ENCODE peak calls at places on chromosomes 13 and 19, in five cellular contexts. C is brain microvascular endothelial cell; M is cardiac muscle cell; D is mammary epithelial cell; K is CD8-positive, alpha-beta T cell. B is an unnamed sample.
A peak's percentile ranks its signal among the peaks of the same experiment; 100 is the strongest.

GRCh38 chr19:12868540-12869112 is 12.6 kb downstream of the DNASE2 start:
- DNase-seq in C (no peak), M (no peak), D (no peak), K (no peak), B (peak; percentile 46)

GRCh38 chr19:39303373-39304184 is 7.4 kb downstream of the IFNL1 start:
- DNase-seq in C (no peak), M (no peak), D (no peak), K (no peak), B (peak; percentile 97)

GRCh38 chr13:75326173-75327131 is 155.5 kb downstream of the TBC1D4 start:
- DNase-seq in C (peak; percentile 17), M (peak; percentile 76), D (peak; percentile 47), K (peak; percentile 38), B (no peak)

GRCh38 chr13:78022164-78022877 is 103.7 kb upstream of the EDNRB start:
- DNase-seq in C (peak; percentile 70), M (peak; percentile 70), D (peak; percentile 60), K (peak; percentile 8), B (no peak)

GRCh38 chr13:32284927-32285632 is 30.1 kb downstream of the ZAR1L start:
- DNase-seq in C (peak; percentile 80), M (peak; percentile 89), D (peak; percentile 72), K (no peak), B (no peak)

GRCh38 chr13:44013666-44014291 is 134.1 kb downstream of the LACC1 start:
- DNase-seq in C (peak; percentile 43), M (peak; percentile 50), D (peak; percentile 40), K (no peak), B (no peak)

GRCh38 chr13:22801402-22802003 is 379.3 kb upstream of the SGCG start:
- DNase-seq in C (no peak), M (peak; percentile 38), D (no peak), K (no peak), B (no peak)

GRCh38 chr19:46976845-46977320 is 42.8 kb upstream of the NPAS1 start:
- DNase-seq in C (peak; percentile 81), M (peak; percentile 83), D (no peak), K (no peak), B (peak; percentile 47)

GRCh38 chr13:105196052-105196451 is 1339.4 kb downstream of the EFNB2 start:
- DNase-seq in C (peak; percentile 94), M (peak; percentile 93), D (no peak), K (no peak), B (no peak)

GRCh38 chr13:105616313-105617075 is 919.0 kb downstream of the EFNB2 start:
- DNase-seq in C (no peak), M (no peak), D (no peak), K (no peak), B (no peak)

GRCh38 chr13:36753176-36753575 is 65.8 kb upstream of the RFXAP start:
- DNase-seq in C (no peak), M (no peak), D (no peak), K (no peak), B (no peak)

GRCh38 chr19:1351324-1351947 is 32.3 kb upstream of the NDUFS7 start:
- DNase-seq in C (no peak), M (peak; percentile 30), D (no peak), K (no peak), B (no peak)

GRCh38 chr13:32961724-32962123 is 54.5 kb upstream of the KL start:
- DNase-seq in C (no peak), M (no peak), D (no peak), K (no peak), B (no peak)

GRCh38 chr19:35223856-35224505 is 4.6 kb downstream of the FAM187B start:
- DNase-seq in C (no peak), M (no peak), D (peak; percentile 14), K (no peak), B (no peak)

GRCh38 chr19:14775855-14776254 is 2.5 kb downstream of the ADGRE2 start:
- DNase-seq in C (no peak), M (no peak), D (no peak), K (peak; percentile 5), B (no peak)

GRCh38 chr19:31674503-31675186 is 325.4 kb upstream of the TSHZ3 start:
- DNase-seq in C (peak; percentile 66), M (peak; percentile 64), D (peak; percentile 81), K (no peak), B (no peak)

GRCh38 chr13:20148501-20149183 is 12.2 kb downstream of the GJA3 start:
- DNase-seq in C (no peak), M (no peak), D (no peak), K (no peak), B (peak; percentile 9)

GRCh38 chr19:43524922-43525835 is 1.8 kb downstream of the ETHE1 start:
- DNase-seq in C (no peak), M (peak; percentile 63), D (peak; percentile 85), K (peak; percentile 32), B (peak; percentile 75)

GRCh38 chr13:21361706-21362105 is 97.4 kb downstream of the ZDHHC20 start:
- DNase-seq in C (no peak), M (no peak), D (no peak), K (no peak), B (no peak)

GRCh38 chr19:3443840-3444694 is 36.3 kb downstream of the SMIM24 start:
- DNase-seq in C (peak; percentile 60), M (peak; percentile 52), D (no peak), K (no peak), B (no peak)

GRCh38 chr19:39704181-39705044 is at the start of gene LGALS14:
- DNase-seq in C (no peak), M (no peak), D (no peak), K (no peak), B (peak; percentile 44)

GRCh38 chr19:44344255-44344654 is 12.2 kb downstream of the ZNF112 start:
- DNase-seq in C (no peak), M (no peak), D (no peak), K (no peak), B (no peak)

GRCh38 chr19:1206063-1206732 is 620 bp downstream of the STK11 start:
- DNase-seq in C (no peak), M (no peak), D (no peak), K (no peak), B (no peak)

GRCh38 chr19:45872095-45872919 is 8.2 kb downstream of the FOXA3 start:
- DNase-seq in C (no peak), M (no peak), D (no peak), K (no peak), B (no peak)

GRCh38 chr13:102693250-102693649 is 1.6 kb downstream of the METTL21C start:
- DNase-seq in C (no peak), M (no peak), D (no peak), K (no peak), B (no peak)

GRCh38 chr13:32902898-32903297 is 113.3 kb upstream of the KL start:
- DNase-seq in C (no peak), M (peak; percentile 73), D (no peak), K (no peak), B (peak; percentile 6)

GRCh38 chr19:8592231-8593009 is 15.2 kb upstream of the MYO1F start:
- DNase-seq in C (peak; percentile 99), M (peak; percentile 99), D (peak; percentile 25), K (peak; percentile 96), B (peak; percentile 60)

GRCh38 chr19:778910-779653 is 18.2 kb upstream of the PTBP1 start:
- DNase-seq in C (peak; percentile 93), M (peak; percentile 98), D (peak; percentile 95), K (no peak), B (peak; percentile 71)

GRCh38 chr13:20475927-20476691 is 49.5 kb downstream of the CRYL1 start:
- DNase-seq in C (no peak), M (no peak), D (peak; percentile 44), K (peak; percentile 69), B (no peak)

GRCh38 chr19:7254590-7254989 is 39.6 kb downstream of the INSR start:
- DNase-seq in C (no peak), M (no peak), D (no peak), K (no peak), B (no peak)

GRCh38 chr19:16886305-16886880 is 2.4 kb upstream of the F2RL3 start:
- DNase-seq in C (peak; percentile 83), M (peak; percentile 93), D (no peak), K (no peak), B (peak; percentile 34)

GRCh38 chr13:22839554-22840286 is 341.1 kb upstream of the SGCG start:
- DNase-seq in C (no peak), M (no peak), D (no peak), K (no peak), B (no peak)

GRCh38 chr13:71703145-71703544 is 163.9 kb downstream of the DACH1 start:
- DNase-seq in C (no peak), M (no peak), D (no peak), K (no peak), B (no peak)

GRCh38 chr19:1651548-1652394 is 644 bp downstream of the TCF3 start:
- DNase-seq in C (no peak), M (peak; percentile 39), D (peak; percentile 36), K (peak; percentile 50), B (peak; percentile 46)

GRCh38 chr19:31600731-31601295 is 251.6 kb upstream of the TSHZ3 start:
- DNase-seq in C (no peak), M (no peak), D (no peak), K (no peak), B (no peak)

DNA sequence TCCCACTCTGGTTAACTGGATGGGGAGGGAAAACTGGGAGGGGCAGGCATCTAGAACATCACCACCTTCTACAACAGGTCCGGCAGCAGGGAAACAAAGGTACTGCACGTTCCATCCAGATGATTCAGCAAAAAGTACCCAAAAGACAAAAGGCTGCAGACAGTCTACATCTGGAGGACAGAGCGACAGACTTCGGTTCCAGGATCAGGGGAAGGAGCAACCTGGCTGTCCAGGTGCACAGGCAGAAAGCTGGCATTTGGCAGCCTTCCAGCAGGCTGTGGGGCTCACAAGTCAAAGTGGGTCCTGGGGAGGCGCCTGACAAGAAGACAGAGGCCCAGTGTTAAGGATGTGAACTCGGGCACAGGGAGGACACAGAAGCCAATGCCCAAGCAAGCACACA is 202.9 kb downstream of the SUCLA2 start:
- DNase-seq in C (no peak), M (no peak), D (peak; percentile 4), K (no peak), B (no peak)
- H3K36me3 ChIP-seq in C (no peaks in the 10 kb centered on the region), M (no peaks in the 10 kb centered on the region), D (no peaks in the 10 kb centered on the region), K (no peaks in the 10 kb centered on the region), B (no peaks in the 10 kb centered on the region)

GRCh38 chr13:111650626-111651025 is 330.2 kb downstream of the TEX29 start:
- DNase-seq in C (no peak), M (no peak), D (no peak), K (no peak), B (no peak)
- H3K27me3 ChIP-seq in C (no peaks in the 10 kb centered on the region), M (peaks cover 53% of the 10 kb centered on the region), D (no peaks in the 10 kb centered on the region), K (no peaks in the 10 kb centered on the region), B (no peaks in the 10 kb centered on the region)

GRCh38 chr19:23440207-23440606 is 44.9 kb upstream of the ZNF91 start:
- DNase-seq in C (no peak), M (no peak), D (no peak), K (no peak), B (no peak)
- TF ChIP-seq CTCF in C (peak; percentile 39), M (no peak), D (peak; percentile 25), K (no peak), B (no peak)

GRCh38 chr19:19711306-19711933 is 21.5 kb downstream of the ZNF14 start:
- DNase-seq in C (no peak), M (no peak), D (no peak), K (no peak), B (no peak)
- H3K36me3 ChIP-seq in C (peaks cover 24% of the 10 kb centered on the region), M (peaks cover 30% of the 10 kb centered on the region), D (peaks cover 7% of the 10 kb centered on the region), K (peaks cover 31% of the 10 kb centered on the region), B (peaks cover 11% of the 10 kb centered on the region)

DNA sequence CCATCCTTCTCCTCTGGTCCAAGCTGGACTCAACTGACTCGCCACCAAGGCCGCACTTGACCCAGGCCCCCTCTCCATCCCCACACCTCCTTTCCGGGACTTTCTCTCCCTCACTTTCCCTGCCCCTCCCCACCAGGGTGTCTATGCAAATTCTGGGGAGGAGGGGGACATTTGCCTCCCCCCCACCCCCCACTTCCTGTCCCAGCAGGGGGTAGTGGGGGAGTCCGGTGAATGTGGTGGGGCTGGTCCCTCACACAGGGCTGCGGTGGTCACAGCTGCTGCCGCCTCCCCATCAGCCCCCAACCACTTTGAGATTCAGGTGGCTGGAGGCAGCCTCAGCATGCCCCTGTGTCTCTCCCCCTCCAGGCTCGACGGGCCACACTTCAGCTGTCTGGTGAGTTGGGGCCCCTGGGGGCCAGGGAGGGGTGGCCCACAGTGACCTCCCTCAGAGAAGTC is 870 bp downstream of the SPIB start:
- DNase-seq in C (no peak), M (no peak), D (no peak), K (no peak), B (no peak)
- H3K27me3 ChIP-seq in C (peaks cover 12% of the 10 kb centered on the region), M (peaks cover 17% of the 10 kb centered on the region), D (no peaks in the 10 kb centered on the region), K (no peaks in the 10 kb centered on the region), B (no peaks in the 10 kb centered on the region)

B was measured in Caco-2.